ENCODE peak calls at places on chromosomes 5 and 9, in seven cellular contexts. B is ecto neural progenitor cell; S is activated effector memory CD4-positive, alpha-beta T cell treated with Interleukin-2 at 50 U/mL for 16 hours; F is ACHN; X is posterior vena cava; C is choroid plexus epithelial cell; U is prostate gland. J is an unnamed sample.

GRCh38 chr9:13239208-13239607 is 40.3 kb downstream of the MPDZ start:
- DNase-seq in B (no peak), S (no peak), F (no peak), X (no peak), C (no peak), U (no peak), J (no peak)

GRCh38 chr5:41427505-41427904 is 82.9 kb downstream of the PLCXD3 start:
- DNase-seq in B (no peak), S (no peak), F (no peak), X (no peak), C (no peak), U (no peak), J (no peak)

GRCh38 chr5:170986598-170986997 is 124.8 kb downstream of the RANBP17 start:
- DNase-seq in B (no peak), S (no peak), F (peak; percentile 42), X (no peak), C (peak; percentile 72), U (no peak), J (no peak)

GRCh38 chr9:29285818-29286217 is 1712.5 kb upstream of the C9orf72 start:
- DNase-seq in B (no peak), S (no peak), F (peak; percentile 4), X (no peak), C (peak; percentile 27), U (no peak), J (no peak)

GRCh38 chr5:178277866-178278265 is 45.3 kb upstream of the PHYKPL start:
- DNase-seq in B (no peak), S (no peak), F (no peak), X (no peak), C (no peak), U (no peak), J (no peak)

GRCh38 chr5:156356238-156356637 is 29.3 kb downstream of the SGCD start:
- DNase-seq in B (no peak), S (no peak), F (no peak), X (no peak), C (no peak), U (no peak), J (no peak)

GRCh38 chr5:24899180-24899579 is 254.4 kb upstream of the CDH10 start:
- DNase-seq in B (no peak), S (no peak), F (no peak), X (no peak), C (no peak), U (no peak), J (no peak)

GRCh38 chr9:23538604-23539003 is 287.4 kb downstream of the ELAVL2 start:
- DNase-seq in B (no peak), S (no peak), F (no peak), X (no peak), C (no peak), U (no peak), J (no peak)

GRCh38 chr9:118631956-118632355 is 737.3 kb downstream of the BRINP1 start:
- DNase-seq in B (no peak), S (no peak), F (no peak), X (no peak), C (no peak), U (no peak), J (no peak)

GRCh38 chr5:68950111-68950510 is 143.7 kb upstream of the SLC30A5 start:
- DNase-seq in B (peak; percentile 59), S (no peak), F (no peak), X (no peak), C (no peak), U (peak; percentile 80), J (no peak)

GRCh38 chr5:15637345-15637744 is 137.4 kb downstream of the FBXL7 start:
- DNase-seq in B (no peak), S (no peak), F (no peak), X (no peak), C (no peak), U (no peak), J (no peak)

GRCh38 chr5:1291611-1292080 is 3.2 kb downstream of the TERT start:
- DNase-seq in B (no peak), S (no peak), F (no peak), X (peak; percentile 66), C (no peak), U (no peak), J (no peak)

GRCh38 chr9:92242115-92242778 is 51.2 kb downstream of the IARS1 start:
- DNase-seq in B (peak; percentile 50), S (no peak), F (peak; percentile 91), X (no peak), C (peak; percentile 99), U (no peak), J (no peak)

J was measured in anterior cingulate cortex.